ENCODE peak calls at places on chromosomes 4 and X, in seven cellular contexts. One of them, this sample, is unnamed.
A peak's percentile ranks its signal among the peaks of the same experiment; 100 is the strongest.

GRCh38 chr4:57023104-57023503 is 44.4 kb downstream of the POLR2B start:
- DNase-seq in adrenal gland: no peak
- DNase-seq in uterus: no peak
- DNase-seq in A549: no peak
- DNase-seq in stimulated activated CD4-positive, alpha-beta T cell treated with anti-CD3 and anti-CD28 coated beads, TNF-alpha, amount 100 ng/mL, for 48 hours: no peak
- DNase-seq in anterior cingulate cortex: no peak
- DNase-seq in Calu3: no peak
- DNase-seq in this sample: no peak

GRCh38 chr4:139809207-139810157 is 143.9 kb downstream of the MGST2 start:
- DNase-seq in uterus: no peak
- DNase-seq in anterior cingulate cortex: no peak
- DNase-seq in Calu3: no peak
- DNase-seq in stimulated activated CD4-positive, alpha-beta T cell treated with anti-CD3 and anti-CD28 coated beads, TNF-alpha, amount 100 ng/mL, for 48 hours: no peak
- DNase-seq in A549: no peak
- DNase-seq in adrenal gland: no peak
- DNase-seq in this sample: no peak

GRCh38 chrX:13827693-13828092 is 10.8 kb upstream of the GPM6B start:
- DNase-seq in A549: no peak
- DNase-seq in adrenal gland: no peak
- DNase-seq in stimulated activated CD4-positive, alpha-beta T cell treated with anti-CD3 and anti-CD28 coated beads, TNF-alpha, amount 100 ng/mL, for 48 hours: no peak
- DNase-seq in Calu3: peak; percentile 29
- DNase-seq in uterus: no peak
- DNase-seq in anterior cingulate cortex: no peak
- DNase-seq in this sample: no peak

GRCh38 chr4:105058177-105058812 is 88.4 kb upstream of the TET2 start:
- DNase-seq in uterus: no peak
- DNase-seq in adrenal gland: no peak
- DNase-seq in anterior cingulate cortex: no peak
- DNase-seq in A549: no peak
- DNase-seq in Calu3: no peak
- DNase-seq in stimulated activated CD4-positive, alpha-beta T cell treated with anti-CD3 and anti-CD28 coated beads, TNF-alpha, amount 100 ng/mL, for 48 hours: no peak
- DNase-seq in this sample: no peak

GRCh38 chr4:107951551-107951950 is 20.2 kb downstream of the CYP2U1 start:
- DNase-seq in A549: no peak
- DNase-seq in Calu3: no peak
- DNase-seq in adrenal gland: no peak
- DNase-seq in uterus: no peak
- DNase-seq in stimulated activated CD4-positive, alpha-beta T cell treated with anti-CD3 and anti-CD28 coated beads, TNF-alpha, amount 100 ng/mL, for 48 hours: no peak
- DNase-seq in anterior cingulate cortex: no peak
- DNase-seq in this sample: no peak

GRCh38 chrX:20412871-20413486 is 146.3 kb upstream of the RPS6KA3 start:
- DNase-seq in stimulated activated CD4-positive, alpha-beta T cell treated with anti-CD3 and anti-CD28 coated beads, TNF-alpha, amount 100 ng/mL, for 48 hours: no peak
- DNase-seq in anterior cingulate cortex: no peak
- DNase-seq in adrenal gland: no peak
- DNase-seq in Calu3: no peak
- DNase-seq in uterus: no peak
- DNase-seq in A549: no peak
- DNase-seq in this sample: no peak

GRCh38 chr4:1229117-1229849 is 19.6 kb downstream of the CTBP1 start:
- DNase-seq in stimulated activated CD4-positive, alpha-beta T cell treated with anti-CD3 and anti-CD28 coated beads, TNF-alpha, amount 100 ng/mL, for 48 hours: no peak
- DNase-seq in Calu3: no peak
- DNase-seq in uterus: no peak
- DNase-seq in anterior cingulate cortex: no peak
- DNase-seq in A549: no peak
- DNase-seq in adrenal gland: no peak
- DNase-seq in this sample: no peak

GRCh38 chr4:151325320-151326246 is at the start of gene SH3D19:
- DNase-seq in stimulated activated CD4-positive, alpha-beta T cell treated with anti-CD3 and anti-CD28 coated beads, TNF-alpha, amount 100 ng/mL, for 48 hours: no peak
- DNase-seq in adrenal gland: peak; percentile 64
- DNase-seq in uterus: peak; percentile 77
- DNase-seq in anterior cingulate cortex: peak; percentile 19
- DNase-seq in Calu3: peak; percentile 49
- DNase-seq in A549: peak; percentile 61
- DNase-seq in this sample: no peak

GRCh38 chr4:53571936-53572580 is 19.2 kb downstream of the LNX1 start:
- DNase-seq in adrenal gland: no peak
- DNase-seq in stimulated activated CD4-positive, alpha-beta T cell treated with anti-CD3 and anti-CD28 coated beads, TNF-alpha, amount 100 ng/mL, for 48 hours: no peak
- DNase-seq in anterior cingulate cortex: no peak
- DNase-seq in Calu3: no peak
- DNase-seq in uterus: no peak
- DNase-seq in A549: no peak
- DNase-seq in this sample: no peak

GRCh38 chrX:29687687-29688086 is 527.7 kb upstream of the MAGEB2 start:
- DNase-seq in stimulated activated CD4-positive, alpha-beta T cell treated with anti-CD3 and anti-CD28 coated beads, TNF-alpha, amount 100 ng/mL, for 48 hours: no peak
- DNase-seq in uterus: no peak
- DNase-seq in Calu3: no peak
- DNase-seq in adrenal gland: no peak
- DNase-seq in A549: no peak
- DNase-seq in anterior cingulate cortex: no peak
- DNase-seq in this sample: no peak

GRCh38 chr4:171629737-171630136 is 183.5 kb upstream of the GALNTL6 start:
- DNase-seq in Calu3: no peak
- DNase-seq in anterior cingulate cortex: no peak
- DNase-seq in adrenal gland: no peak
- DNase-seq in A549: no peak
- DNase-seq in stimulated activated CD4-positive, alpha-beta T cell treated with anti-CD3 and anti-CD28 coated beads, TNF-alpha, amount 100 ng/mL, for 48 hours: no peak
- DNase-seq in uterus: no peak
- DNase-seq in this sample: no peak

GRCh38 chr4:127936974-127937373 is 28.0 kb downstream of the MFSD8 start:
- DNase-seq in uterus: no peak
- DNase-seq in stimulated activated CD4-positive, alpha-beta T cell treated with anti-CD3 and anti-CD28 coated beads, TNF-alpha, amount 100 ng/mL, for 48 hours: no peak
- DNase-seq in Calu3: no peak
- DNase-seq in anterior cingulate cortex: no peak
- DNase-seq in A549: no peak
- DNase-seq in adrenal gland: no peak
- DNase-seq in this sample: no peak

GRCh38 chr4:43048570-43048969 is 156.1 kb downstream of the GRXCR1 start:
- DNase-seq in A549: no peak
- DNase-seq in uterus: no peak
- DNase-seq in Calu3: no peak
- DNase-seq in stimulated activated CD4-positive, alpha-beta T cell treated with anti-CD3 and anti-CD28 coated beads, TNF-alpha, amount 100 ng/mL, for 48 hours: no peak
- DNase-seq in adrenal gland: no peak
- DNase-seq in anterior cingulate cortex: no peak
- DNase-seq in this sample: no peak

GRCh38 chrX:26788402-26788998 is 572.5 kb downstream of the MAGEB5 start:
- DNase-seq in adrenal gland: no peak
- DNase-seq in A549: no peak
- DNase-seq in stimulated activated CD4-positive, alpha-beta T cell treated with anti-CD3 and anti-CD28 coated beads, TNF-alpha, amount 100 ng/mL, for 48 hours: no peak
- DNase-seq in uterus: no peak
- DNase-seq in Calu3: no peak
- DNase-seq in anterior cingulate cortex: no peak
- DNase-seq in this sample: peak; percentile 61

GRCh38 chr4:125762537-125762936 is 447.8 kb downstream of the FAT4 start:
- DNase-seq in A549: no peak
- DNase-seq in Calu3: no peak
- DNase-seq in adrenal gland: no peak
- DNase-seq in stimulated activated CD4-positive, alpha-beta T cell treated with anti-CD3 and anti-CD28 coated beads, TNF-alpha, amount 100 ng/mL, for 48 hours: no peak
- DNase-seq in uterus: no peak
- DNase-seq in anterior cingulate cortex: no peak
- DNase-seq in this sample: no peak

GRCh38 chrX:80285131-80285773 is 135.0 kb upstream of the TENT5D start:
- DNase-seq in adrenal gland: no peak
- DNase-seq in A549: peak; percentile 0
- DNase-seq in anterior cingulate cortex: no peak
- DNase-seq in stimulated activated CD4-positive, alpha-beta T cell treated with anti-CD3 and anti-CD28 coated beads, TNF-alpha, amount 100 ng/mL, for 48 hours: no peak
- DNase-seq in uterus: no peak
- DNase-seq in Calu3: peak; percentile 55
- DNase-seq in this sample: no peak

GRCh38 chrX:133655262-133655913 is 240.1 kb upstream of the GPC4 start:
- DNase-seq in stimulated activated CD4-positive, alpha-beta T cell treated with anti-CD3 and anti-CD28 coated beads, TNF-alpha, amount 100 ng/mL, for 48 hours: no peak
- DNase-seq in anterior cingulate cortex: no peak
- DNase-seq in adrenal gland: no peak
- DNase-seq in uterus: no peak
- DNase-seq in A549: no peak
- DNase-seq in Calu3: no peak
- DNase-seq in this sample: no peak

GRCh38 chr4:30728291-30728690 is 8.1 kb downstream of the PCDH7 start:
- DNase-seq in anterior cingulate cortex: no peak
- DNase-seq in uterus: no peak
- DNase-seq in adrenal gland: no peak
- DNase-seq in stimulated activated CD4-positive, alpha-beta T cell treated with anti-CD3 and anti-CD28 coated beads, TNF-alpha, amount 100 ng/mL, for 48 hours: no peak
- DNase-seq in Calu3: no peak
- DNase-seq in A549: no peak
- DNase-seq in this sample: no peak

GRCh38 chr4:53321151-53321987 is 44.5 kb downstream of the SCFD2 start:
- DNase-seq in stimulated activated CD4-positive, alpha-beta T cell treated with anti-CD3 and anti-CD28 coated beads, TNF-alpha, amount 100 ng/mL, for 48 hours: no peak
- DNase-seq in adrenal gland: no peak
- DNase-seq in A549: no peak
- DNase-seq in anterior cingulate cortex: no peak
- DNase-seq in Calu3: no peak
- DNase-seq in uterus: no peak
- DNase-seq in this sample: peak; percentile 84

GRCh38 chr4:4430492-4431195 is 43.7 kb downstream of the NSG1 start:
- DNase-seq in stimulated activated CD4-positive, alpha-beta T cell treated with anti-CD3 and anti-CD28 coated beads, TNF-alpha, amount 100 ng/mL, for 48 hours: peak; percentile 22
- DNase-seq in uterus: no peak
- DNase-seq in A549: peak; percentile 60
- DNase-seq in Calu3: peak; percentile 36
- DNase-seq in anterior cingulate cortex: no peak
- DNase-seq in adrenal gland: no peak
- DNase-seq in this sample: peak; percentile 29

This sample was measured in glomerular endothelial cell.